ENCODE peak calls at places on chromosome 22, in four cellular contexts. M is GM12878, V is K562, A is HepG2. U is an unnamed sample.

GRCh38 chr22:40406063-40406890 is 35.9 kb downstream of the SGSM3 start:
- DNase-seq in M (no peak), V (no peak), A (no peak), U (no peak)

GRCh38 chr22:32270641-32271369 is 15.7 kb upstream of the SLC5A4 start:
- DNase-seq in M (no peak), V (no peak), A (no peak), U (no peak)

GRCh38 chr22:49968831-49969661 is 8.5 kb downstream of the PIM3 start:
- DNase-seq in M (no peak), V (no peak), A (no peak), U (peak; percentile 49)

GRCh38 chr22:41052661-41053490 is 39.5 kb upstream of the EP300 start:
- DNase-seq in M (no peak), V (no peak), A (peak; percentile 33), U (no peak)

GRCh38 chr22:24796056-24796455 is 10.0 kb upstream of the SGSM1 start:
- DNase-seq in M (no peak), V (no peak), A (no peak), U (no peak)

GRCh38 chr22:23604939-23605712 is 25.0 kb upstream of the IGLL1 start:
- DNase-seq in M (no peak), V (no peak), A (peak; percentile 85), U (no peak)

GRCh38 chr22:24067587-24068376 is 56.7 kb downstream of the CABIN1 start:
- DNase-seq in M (no peak), V (no peak), A (no peak), U (no peak)

GRCh38 chr22:30860176-30861105 is 108.1 kb downstream of the MORC2 start:
- DNase-seq in M (no peak), V (no peak), A (no peak), U (peak; percentile 37)

GRCh38 chr22:37157516-37158289 is 8.0 kb upstream of the IL2RB start:
- DNase-seq in M (no peak), V (no peak), A (no peak), U (no peak)

GRCh38 chr22:49962751-49963646 is 2.4 kb downstream of the PIM3 start:
- DNase-seq in M (no peak), V (no peak), A (no peak), U (no peak)

GRCh38 chr22:35116817-35117216 is 50.9 kb downstream of the ISX start:
- DNase-seq in M (no peak), V (no peak), A (no peak), U (no peak)

GRCh38 chr22:18000441-18001039 is 23.8 kb downstream of the MICAL3 start:
- DNase-seq in M (no peak), V (peak; percentile 27), A (no peak), U (no peak)

GRCh38 chr22:43257549-43257948 is 70.6 kb upstream of the TTLL12 start:
- DNase-seq in M (no peak), V (no peak), A (no peak), U (no peak)

GRCh38 chr22:36155702-36156101 is 4.9 kb downstream of the APOL3 start:
- DNase-seq in M (no peak), V (peak; percentile 48), A (peak; percentile 35), U (no peak)

GRCh38 chr22:32204211-32204855 is 540 bp downstream of the RFPL2 start:
- DNase-seq in M (no peak), V (no peak), A (peak; percentile 9), U (peak; percentile 71)

GRCh38 chr22:24445481-24446290 is 18.3 kb downstream of the ADORA2A start:
- DNase-seq in M (no peak), V (peak; percentile 67), A (peak; percentile 27), U (no peak)

GRCh38 chr22:37771702-37772427 is 35.9 kb upstream of the GCAT start:
- DNase-seq in M (no peak), V (no peak), A (no peak), U (no peak)

GRCh38 chr22:41998361-41999261 is at the start of gene WBP2NL:
- DNase-seq in M (peak; percentile 58), V (peak; percentile 34), A (no peak), U (no peak)

GRCh38 chr22:37545703-37546435 is 14.4 kb upstream of the CDC42EP1 start:
- DNase-seq in M (no peak), V (no peak), A (peak; percentile 91), U (peak; percentile 88)

GRCh38 chr22:36741204-36741793 is 34.6 kb downstream of the IFT27 start:
- DNase-seq in M (no peak), V (peak; percentile 22), A (no peak), U (no peak)

DNA sequence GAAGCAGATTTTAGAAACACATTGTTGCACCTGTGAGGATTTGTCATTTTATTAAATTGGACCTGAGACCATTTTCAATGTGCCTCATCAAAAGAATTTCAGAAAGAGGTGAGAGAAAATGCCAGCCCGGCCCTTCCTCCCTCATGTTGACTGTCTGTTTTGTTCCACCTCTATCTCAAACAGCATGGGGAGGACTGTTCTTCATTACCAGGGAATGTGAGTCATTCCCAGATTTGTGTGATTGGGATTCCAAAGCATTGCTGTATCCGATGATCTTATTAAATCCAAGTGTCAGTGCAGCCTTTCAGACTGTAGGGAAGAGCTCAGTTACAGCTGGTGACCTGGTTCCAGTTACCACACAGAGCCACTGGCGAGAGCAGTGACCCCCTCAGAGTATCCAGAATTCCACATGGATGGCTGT is 20.7 kb downstream of the KREMEN1 start:
- DNase-seq in M (no peak), V (no peak), A (no peak), U (no peak)
- TF ChIP-seq BRCA1 in M (no peak), V (no peak), A (no peak), U (no peak)

GRCh38 chr22:27662359-27663030 is 139.1 kb downstream of the MN1 start:
- DNase-seq in M (no peak), V (peak; percentile 36), A (peak; percentile 47), U (no peak)
- TF ChIP-seq BRCA1 in M (no peak), V (no peak), A (no peak), U (no peak)

DNA sequence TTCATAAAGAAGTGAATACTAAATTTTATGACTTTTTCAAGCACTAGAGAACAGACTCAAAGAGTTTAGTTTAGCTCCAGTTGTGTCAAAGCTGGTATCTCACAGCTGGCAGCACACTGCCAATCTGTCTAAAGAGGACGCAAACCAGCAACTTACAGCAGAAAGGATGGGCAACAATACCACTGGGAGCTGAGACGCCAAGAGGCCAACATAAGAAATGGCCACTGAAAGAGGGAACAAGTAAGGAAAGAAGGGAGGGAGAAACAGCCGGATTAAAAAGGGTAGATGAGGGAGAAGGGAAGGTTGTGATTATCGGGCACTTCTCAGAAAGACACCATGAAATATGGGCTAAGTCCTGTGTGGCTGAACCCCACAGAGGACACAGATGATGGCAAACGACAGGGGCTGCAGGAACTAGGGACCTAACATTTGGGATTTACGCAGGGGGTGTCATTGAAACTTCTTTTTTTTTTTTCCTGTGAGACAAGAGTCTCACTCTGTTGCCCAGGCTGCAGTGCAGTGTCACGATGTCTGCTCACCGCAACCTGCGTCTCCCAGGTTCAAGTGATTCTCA is 41.7 kb downstream of the SERPIND1 start:
- DNase-seq in M (no peak), V (no peak), A (no peak), U (no peak)
- TF ChIP-seq BRCA1 in M (no peak), V (no peak), A (no peak), U (no peak)

GRCh38 chr22:46083383-46084350 is 66.7 kb upstream of the PPARA start:
- DNase-seq in M (no peak), V (no peak), A (no peak), U (no peak)
- TF ChIP-seq BRCA1 in M (no peak), V (no peak), A (no peak), U (no peak)

GRCh38 chr22:48837341-48837935 is 990.2 kb downstream of the BRD1 start:
- DNase-seq in M (no peak), V (no peak), A (no peak), U (no peak)

GRCh38 chr22:48835364-48835763 is 992.3 kb downstream of the BRD1 start:
- DNase-seq in M (no peak), V (no peak), A (no peak), U (no peak)

GRCh38 chr22:48836673-48837340 is 990.9 kb downstream of the BRD1 start:
- DNase-seq in M (no peak), V (no peak), A (no peak), U (no peak)

GRCh38 chr22:48834404-48834803 is 993.3 kb downstream of the BRD1 start:
- DNase-seq in M (no peak), V (no peak), A (no peak), U (no peak)

DNA sequence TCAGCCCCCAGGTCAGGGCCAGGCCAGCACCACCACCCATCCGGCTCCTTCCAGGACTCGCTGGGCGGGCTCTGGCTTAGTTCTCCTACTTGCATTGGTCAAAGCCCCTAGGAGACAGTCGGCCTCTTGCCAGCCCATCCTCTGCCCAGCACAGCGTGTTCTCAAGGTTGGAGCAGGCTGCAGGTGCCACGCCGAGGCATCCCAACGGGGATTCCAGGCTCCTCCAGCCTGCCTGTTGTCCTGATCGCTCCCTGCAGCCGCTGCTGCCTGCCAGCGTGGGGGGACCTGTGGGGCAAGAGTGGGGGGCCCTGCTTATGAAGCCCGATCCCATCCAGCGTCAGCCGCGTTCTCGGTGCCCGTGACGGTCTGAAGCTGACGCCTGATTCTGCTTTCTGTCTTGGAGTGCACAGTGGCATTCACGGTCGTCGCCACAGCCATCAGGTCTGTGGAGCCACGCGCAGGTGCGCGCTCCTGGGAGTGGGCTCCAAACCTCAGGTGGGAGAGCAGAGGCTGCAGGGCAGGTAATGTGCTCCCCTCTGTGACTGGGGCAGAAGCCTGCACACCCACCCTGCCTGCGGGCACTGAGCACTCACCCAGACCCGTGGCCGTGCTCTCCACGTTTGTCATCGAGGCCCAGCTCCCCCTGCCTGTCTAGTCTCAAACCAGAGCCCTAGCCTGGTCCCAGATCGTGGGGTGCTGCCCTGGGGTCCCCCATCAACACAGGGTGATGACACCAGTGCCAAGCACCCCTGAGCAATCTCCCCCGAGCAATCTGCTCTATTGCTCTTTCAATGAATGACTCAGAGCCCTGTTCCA is 991.6 kb downstream of the BRD1 start:
- DNase-seq in M (no peak), V (no peak), A (no peak), U (no peak)
- TF ChIP-seq BRCA1 in M (no peak), V (no peak), A (no peak), U (no peak)

GRCh38 chr22:48182896-48183805 is 1420.7 kb downstream of the TBC1D22A start:
- DNase-seq in M (no peak), V (no peak), A (no peak), U (no peak)

GRCh38 chr22:48186121-48186790 is 1423.8 kb downstream of the TBC1D22A start:
- DNase-seq in M (no peak), V (no peak), A (no peak), U (peak; percentile 24)

GRCh38 chr22:48187272-48187855 is 1424.9 kb downstream of the TBC1D22A start:
- DNase-seq in M (no peak), V (no peak), A (no peak), U (no peak)

GRCh38 chr22:48185656-48186055 is 1423.2 kb downstream of the TBC1D22A start:
- DNase-seq in M (no peak), V (no peak), A (no peak), U (no peak)

GRCh38 chr22:48185071-48185470 is 1422.6 kb downstream of the TBC1D22A start:
- DNase-seq in M (no peak), V (no peak), A (no peak), U (no peak)
- TF ChIP-seq BRCA1 in M (no peak), V (no peak), A (no peak), U (no peak)

GRCh38 chr22:20836987-20837823 is 21.4 kb downstream of the PI4KA start:
- DNase-seq in M (no peak), V (no peak), A (no peak), U (no peak)
- TF ChIP-seq BRCA1 in M (no peak), V (no peak), A (no peak), U (no peak)